ENCODE peak calls at places on chromosomes 13 and 19, in seven cellular contexts. E is uterus; I is dorsolateral prefrontal cortex; O is CD4-positive, alpha-beta T cell; Y is right cardiac atrium; V is brain microvascular endothelial cell; Q is PC-9. U is an unnamed sample.

GRCh38 chr19:5480427-5480836 is 25.2 kb downstream of the ZNRF4 start:
- DNase-seq in E (no peak), I (no peak), O (peak), Y (peak), V (no peak), Q (peak), U (no peak)

GRCh38 chr13:96112936-96113335 is 23.0 kb downstream of the HS6ST3 start:
- DNase-seq in E (no peak), I (no peak), O (no peak), Y (no peak), V (no peak), Q (no peak), U (no peak)

GRCh38 chr13:114034481-114034891 is 60.6 kb upstream of the C13orf46 start:
- DNase-seq in E (no peak), I (no peak), O (no peak), Y (no peak), V (no peak), Q (no peak), U (no peak)

GRCh38 chr13:20416223-20416622 is 109.4 kb downstream of the CRYL1 start:
- DNase-seq in E (no peak), I (no peak), O (no peak), Y (no peak), V (no peak), Q (no peak), U (no peak)

GRCh38 chr13:110430391-110431338 is 123.6 kb downstream of the COL4A2 start:
- DNase-seq in E (no peak), I (no peak), O (no peak), Y (no peak), V (no peak), Q (no peak), U (no peak)

GRCh38 chr13:49643003-49643651 is 14.8 kb downstream of the ARL11 start:
- DNase-seq in E (no peak), I (no peak), O (no peak), Y (no peak), V (no peak), Q (no peak), U (no peak)

GRCh38 chr13:45402641-45403040 is 15.5 kb downstream of the SLC25A30 start:
- DNase-seq in E (no peak), I (no peak), O (no peak), Y (no peak), V (no peak), Q (no peak), U (no peak)

GRCh38 chr13:104422668-104423067 is 1356.5 kb upstream of the SLC10A2 start:
- DNase-seq in E (no peak), I (no peak), O (no peak), Y (no peak), V (no peak), Q (no peak), U (no peak)

GRCh38 chr13:34817246-34817645 is 124.8 kb upstream of the NBEA start:
- DNase-seq in E (no peak), I (no peak), O (no peak), Y (no peak), V (no peak), Q (no peak), U (no peak)

GRCh38 chr13:109749365-109749764 is 37.0 kb downstream of the IRS2 start:
- DNase-seq in E (no peak), I (no peak), O (no peak), Y (no peak), V (no peak), Q (no peak), U (no peak)

GRCh38 chr13:106493569-106493968 is 41.9 kb downstream of the EFNB2 start:
- DNase-seq in E (no peak), I (no peak), O (no peak), Y (no peak), V (no peak), Q (no peak), U (peak)

GRCh38 chr13:52646967-52647366 is 4.7 kb downstream of the HNRNPA1L2 start:
- DNase-seq in E (no peak), I (no peak), O (no peak), Y (no peak), V (no peak), Q (no peak), U (no peak)

GRCh38 chr13:35524192-35524591 is 47.7 kb upstream of the MAB21L1 start:
- DNase-seq in E (no peak), I (no peak), O (no peak), Y (no peak), V (no peak), Q (no peak), U (no peak)

GRCh38 chr13:49877629-49878218 is 58.4 kb downstream of the SPRYD7 start:
- DNase-seq in E (no peak), I (no peak), O (no peak), Y (no peak), V (no peak), Q (no peak), U (no peak)

GRCh38 chr19:44002566-44003460 is at the start of gene ZNF230:
- DNase-seq in E (peak), I (peak), O (peak), Y (peak), V (peak), Q (peak), U (peak)

GRCh38 chr19:873084-874019 is 13.9 kb downstream of the CFD start:
- DNase-seq in E (no peak), I (no peak), O (peak), Y (peak), V (no peak), Q (peak), U (no peak)

GRCh38 chr19:4861147-4861546 is 6.3 kb downstream of the PLIN3 start:
- DNase-seq in E (no peak), I (no peak), O (no peak), Y (no peak), V (no peak), Q (peak), U (no peak)

GRCh38 chr19:48511321-48511731 is 309 bp downstream of the LMTK3 start:
- DNase-seq in E (no peak), I (no peak), O (peak), Y (no peak), V (no peak), Q (no peak), U (no peak)

GRCh38 chr13:79528356-79528755 is 47.4 kb downstream of the NDFIP2 start:
- DNase-seq in E (no peak), I (no peak), O (no peak), Y (no peak), V (no peak), Q (no peak), U (no peak)

GRCh38 chr13:23469901-23470525 is 36.5 kb upstream of the SACS start:
- DNase-seq in E (no peak), I (no peak), O (no peak), Y (no peak), V (peak), Q (no peak), U (no peak)

GRCh38 chr13:93145199-93145598 is 81.4 kb upstream of the GPC6 start:
- DNase-seq in E (no peak), I (no peak), O (no peak), Y (no peak), V (peak), Q (no peak), U (no peak)

GRCh38 chr13:97946951-97947588 is 6.4 kb upstream of the IPO5 start:
- DNase-seq in E (no peak), I (no peak), O (no peak), Y (no peak), V (peak), Q (peak), U (no peak)

GRCh38 chr19:29678484-29679106 is 13.3 kb downstream of the PLEKHF1 start:
- DNase-seq in E (peak), I (peak), O (no peak), Y (peak), V (no peak), Q (no peak), U (no peak)

GRCh38 chr19:383922-384800 is 24.8 kb downstream of the C2CD4C start:
- DNase-seq in E (no peak), I (peak), O (no peak), Y (peak), V (no peak), Q (no peak), U (no peak)

GRCh38 chr19:47012620-47013019 is 7.0 kb upstream of the NPAS1 start:
- DNase-seq in E (no peak), I (no peak), O (no peak), Y (no peak), V (no peak), Q (no peak), U (no peak)

GRCh38 chr19:31883299-31883990 is 462.0 kb upstream of the ZNF507 start:
- DNase-seq in E (no peak), I (no peak), O (no peak), Y (no peak), V (no peak), Q (no peak), U (no peak)

GRCh38 chr13:98977568-98978270 is at the start of gene DOCK9:
- DNase-seq in E (peak), I (peak), O (no peak), Y (peak), V (peak), Q (peak), U (peak)

GRCh38 chr19:40143612-40144011 is 47.6 kb upstream of the MAP3K10 start:
- DNase-seq in E (no peak), I (no peak), O (peak), Y (peak), V (no peak), Q (no peak), U (no peak)

GRCh38 chr19:14155371-14155770 is 19.0 kb upstream of the ASF1B start:
- DNase-seq in E (no peak), I (no peak), O (no peak), Y (no peak), V (no peak), Q (no peak), U (no peak)

GRCh38 chr19:24029941-24030636 is 56.9 kb upstream of the ZNF254 start:
- DNase-seq in E (no peak), I (no peak), O (no peak), Y (no peak), V (no peak), Q (no peak), U (no peak)

GRCh38 chr13:81987159-81987558 is 1646.2 kb upstream of the SPRY2 start:
- DNase-seq in E (no peak), I (no peak), O (no peak), Y (no peak), V (no peak), Q (no peak), U (no peak)

GRCh38 chr13:59459972-59460371 is 703.8 kb downstream of the DIAPH3 start:
- DNase-seq in E (no peak), I (no peak), O (no peak), Y (no peak), V (no peak), Q (no peak), U (no peak)

GRCh38 chr13:111662451-111662850 is 342.0 kb downstream of the TEX29 start:
- DNase-seq in E (peak), I (no peak), O (no peak), Y (peak), V (no peak), Q (no peak), U (no peak)

GRCh38 chr13:44967656-44968451 is 21.4 kb downstream of the NUFIP1 start:
- DNase-seq in E (no peak), I (no peak), O (no peak), Y (no peak), V (peak), Q (no peak), U (no peak)

DNA sequence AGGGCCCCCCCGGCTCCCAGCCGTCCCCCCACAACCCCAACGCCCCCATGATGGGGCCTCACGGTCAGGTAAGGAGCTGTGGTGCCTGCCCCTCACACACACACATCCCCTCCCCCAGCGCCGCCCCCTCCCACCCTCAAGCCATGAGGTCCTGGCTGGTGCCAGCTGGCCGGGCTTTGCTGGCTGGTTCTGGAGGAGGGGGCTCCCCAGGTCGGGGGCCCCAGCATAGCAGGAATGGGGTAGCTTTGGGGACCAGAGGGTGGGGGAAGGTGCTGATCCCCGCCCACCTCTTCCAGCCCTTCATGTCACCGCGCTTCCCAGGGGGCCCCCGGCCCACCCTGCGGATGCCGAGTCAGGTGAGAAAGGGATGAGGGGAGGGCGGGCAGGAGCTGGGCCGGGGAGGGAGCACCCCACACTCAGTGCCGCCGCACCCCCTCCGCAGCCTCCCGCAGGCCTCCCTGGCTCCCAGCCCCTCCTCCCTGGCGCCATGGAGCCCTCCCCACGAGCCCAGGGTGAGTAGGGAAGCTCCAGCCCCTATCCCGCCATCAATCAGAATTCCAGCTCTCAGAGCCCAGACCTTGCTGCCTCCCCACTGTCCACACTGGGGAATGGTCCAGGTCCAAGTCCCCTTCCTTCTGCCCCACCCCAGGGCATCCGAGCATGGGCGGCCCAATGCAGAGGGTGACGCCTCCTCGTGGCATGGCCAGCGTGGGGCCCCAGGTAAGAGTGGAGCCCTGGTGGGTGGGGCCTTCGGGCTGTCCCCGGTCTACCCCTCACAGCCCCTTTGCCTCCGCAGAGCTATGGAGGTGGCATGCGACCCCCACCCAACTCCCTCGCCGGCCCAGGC is 6.4 kb downstream of the ISYNA1 start:
- DNase-seq in E (no peak), I (no peak), O (no peak), Y (peak), V (no peak), Q (no peak), U (no peak)
- H3K27ac ChIP-seq in E (no peak), I (no peak), O (no peak), Y (no peak), V (no peak), Q (no peak), U (no peak)

GRCh38 chr13:41756198-41756885 is 204.6 kb downstream of the VWA8 start:
- DNase-seq in E (no peak), I (no peak), O (no peak), Y (no peak), V (no peak), Q (no peak), U (no peak)

GRCh38 chr13:41746259-41746658 is 214.7 kb downstream of the VWA8 start:
- DNase-seq in E (no peak), I (no peak), O (no peak), Y (no peak), V (peak), Q (no peak), U (no peak)

GRCh38 chr13:41751734-41752445 is 209.0 kb downstream of the VWA8 start:
- DNase-seq in E (no peak), I (no peak), O (no peak), Y (no peak), V (no peak), Q (no peak), U (no peak)

DNA sequence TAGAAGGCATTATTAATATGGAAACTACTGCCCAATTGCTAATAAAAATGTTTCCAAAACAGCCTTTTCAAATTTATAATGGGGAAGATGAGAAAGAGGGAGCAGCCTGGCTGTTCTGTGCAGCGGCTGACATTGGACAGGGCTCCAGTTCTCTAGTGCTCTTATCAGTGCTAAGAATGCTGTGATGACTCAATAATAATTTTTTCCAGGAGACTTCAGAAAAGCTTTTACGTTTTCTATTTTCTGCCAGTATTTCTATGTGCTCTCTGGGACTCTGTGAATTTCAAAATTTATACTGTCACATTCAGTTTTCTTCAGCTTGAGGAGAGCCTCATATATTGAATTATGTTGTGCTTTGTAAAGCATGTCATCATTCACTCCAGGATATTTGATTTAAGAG is 209.6 kb downstream of the VWA8 start:
- DNase-seq in E (peak), I (no peak), O (no peak), Y (peak), V (peak), Q (no peak), U (no peak)
- H3K27ac ChIP-seq in E (peak), I (no peak), O (no peak), Y (no peak), V (no peak), Q (no peak), U (no peak)

DNA sequence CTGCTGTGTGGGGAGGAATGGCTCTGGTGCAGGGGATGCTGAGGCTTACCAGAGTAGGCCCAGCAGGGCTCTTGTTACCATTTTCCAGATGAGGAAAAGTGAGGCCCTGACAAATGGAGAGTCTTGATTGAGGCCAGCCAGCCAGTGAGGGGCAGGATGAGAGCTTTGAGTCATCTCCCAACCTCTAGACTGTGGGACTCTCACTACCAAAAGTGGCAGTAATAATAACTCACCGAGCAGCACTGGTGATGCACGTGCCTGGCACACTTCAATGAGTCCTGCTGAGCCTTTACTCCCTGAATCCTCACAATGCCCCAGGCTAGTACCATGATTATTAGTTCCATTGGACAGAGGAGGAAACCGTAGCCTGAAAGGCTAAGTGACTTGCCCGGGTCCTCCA is 7.8 kb downstream of the CIC start:
- DNase-seq in E (no peak), I (no peak), O (no peak), Y (peak), V (no peak), Q (no peak), U (no peak)
- H3K27ac ChIP-seq in E (peak), I (peak), O (no peak), Y (no peak), V (no peak), Q (no peak), U (no peak)

GRCh38 chr19:50565984-50566903 is 2.0 kb downstream of the LRRC4B start:
- DNase-seq in E (no peak), I (peak), O (no peak), Y (no peak), V (no peak), Q (no peak), U (peak)

GRCh38 chr19:50568321-50569022 is at the start of gene LRRC4B:
- DNase-seq in E (no peak), I (no peak), O (no peak), Y (no peak), V (no peak), Q (no peak), U (peak)

GRCh38 chr19:50567882-50568281 is 353 bp downstream of the LRRC4B start:
- DNase-seq in E (no peak), I (no peak), O (no peak), Y (no peak), V (no peak), Q (no peak), U (no peak)

GRCh38 chr19:50569023-50569697 is 925 bp upstream of the LRRC4B start:
- DNase-seq in E (no peak), I (no peak), O (no peak), Y (no peak), V (no peak), Q (no peak), U (no peak)

GRCh38 chr19:50567052-50567841 is 988 bp downstream of the LRRC4B start:
- DNase-seq in E (no peak), I (no peak), O (no peak), Y (no peak), V (no peak), Q (no peak), U (no peak)
- H3K27ac ChIP-seq in E (no peak), I (peak), O (no peak), Y (no peak), V (no peak), Q (no peak), U (peak)

DNA sequence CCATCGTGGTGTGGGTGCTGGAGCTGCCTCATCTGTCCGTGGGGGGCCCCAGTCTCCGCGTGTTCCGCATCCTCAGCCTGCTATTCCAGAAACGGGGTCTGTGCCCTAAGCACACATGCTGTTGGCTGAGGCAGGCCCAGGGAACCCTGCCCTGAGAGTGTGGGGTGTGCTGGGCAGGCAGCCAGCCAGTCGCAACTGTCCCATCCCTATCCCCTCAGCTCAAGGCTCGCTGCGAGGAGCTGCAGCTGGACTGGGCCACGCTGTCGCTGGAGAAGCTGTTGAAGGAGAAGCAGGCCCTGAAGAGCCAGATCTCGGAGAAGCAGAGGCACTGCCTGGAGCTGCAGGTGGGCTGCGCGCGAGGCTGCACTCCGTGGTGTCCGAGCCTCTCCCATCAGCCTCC is 21.9 kb downstream of the PLEKHJ1 start:
- DNase-seq in E (no peak), I (no peak), O (no peak), Y (no peak), V (no peak), Q (no peak), U (no peak)
- H3K27ac ChIP-seq in E (no peak), I (no peak), O (no peak), Y (no peak), V (no peak), Q (no peak), U (peak)